ENCODE peak calls at places on chromosomes 5 and 9, in nine cellular contexts. R is H1, A is A549, F is fibroblast of lung, Q is lung, P is kidney epithelial cell, H is tibial nerve, E is AG09309, G is GM13977. I is an unnamed sample.

GRCh38 chr5:176371621-176372539 is 6.6 kb downstream of the ARL10 start:
- DNase-seq in R (no peak), A (no peak), F (no peak), Q (no peak), P (no peak), H (no peak), E (no peak), G (no peak), I (no peak)

GRCh38 chr5:96896806-96897205 is 20.5 kb downstream of the ERAP2 start:
- DNase-seq in R (no peak), A (no peak), F (no peak), Q (no peak), P (no peak), H (no peak), E (no peak), G (peak), I (peak)

GRCh38 chr9:123996731-123997421 is 14.7 kb upstream of the LHX2 start:
- DNase-seq in R (no peak), A (no peak), F (no peak), Q (peak), P (no peak), H (no peak), E (no peak), G (peak), I (peak)

GRCh38 chr9:98285446-98285845 is 30.0 kb upstream of the TBC1D2 start:
- DNase-seq in R (no peak), A (no peak), F (no peak), Q (no peak), P (no peak), H (no peak), E (no peak), G (no peak), I (no peak)

GRCh38 chr5:124655943-124656459 is 90.4 kb downstream of the ZNF608 start:
- DNase-seq in R (no peak), A (peak), F (peak), Q (peak), P (peak), H (no peak), E (no peak), G (no peak), I (no peak)

GRCh38 chr9:110058304-110058953 is 149.5 kb downstream of the C9orf152 start:
- DNase-seq in R (peak), A (peak), F (peak), Q (peak), P (no peak), H (no peak), E (no peak), G (peak), I (peak)

GRCh38 chr5:11563822-11564221 is 340.4 kb downstream of the CTNND2 start:
- DNase-seq in R (no peak), A (no peak), F (no peak), Q (no peak), P (no peak), H (no peak), E (no peak), G (no peak), I (no peak)

GRCh38 chr5:119347574-119347973 is 8.2 kb upstream of the TNFAIP8 start:
- DNase-seq in R (no peak), A (no peak), F (no peak), Q (no peak), P (peak), H (no peak), E (no peak), G (no peak), I (no peak)

GRCh38 chr5:90939208-90939607 is 380.6 kb downstream of the ADGRV1 start:
- DNase-seq in R (no peak), A (no peak), F (no peak), Q (no peak), P (no peak), H (no peak), E (no peak), G (no peak), I (no peak)

GRCh38 chr5:10581867-10582511 is 18.1 kb downstream of the ANKRD33B start:
- DNase-seq in R (no peak), A (no peak), F (peak), Q (no peak), P (no peak), H (no peak), E (no peak), G (no peak), I (no peak)

GRCh38 chr5:57408714-57409113 is 73.9 kb downstream of the ACTBL2 start:
- DNase-seq in R (no peak), A (no peak), F (peak), Q (no peak), P (no peak), H (no peak), E (no peak), G (no peak), I (no peak)

GRCh38 chr5:9009931-9010652 is 535.8 kb downstream of the SEMA5A start:
- DNase-seq in R (no peak), A (no peak), F (peak), Q (no peak), P (no peak), H (no peak), E (peak), G (no peak), I (no peak)
- TF ChIP-seq CTCF in R (no peak), A (no peak), F (no peak), Q (no peak), P (no peak), H (no peak), E (no peak), G (no peak), I (no peak)

GRCh38 chr5:178522361-178522760 is 67.8 kb downstream of the COL23A1 start:
- DNase-seq in R (no peak), A (no peak), F (no peak), Q (no peak), P (no peak), H (no peak), E (no peak), G (no peak), I (no peak)
- TF ChIP-seq CTCF in R (no peak), A (no peak), F (no peak), Q (no peak), P (no peak), H (no peak), E (no peak), G (no peak), I (no peak)

DNA sequence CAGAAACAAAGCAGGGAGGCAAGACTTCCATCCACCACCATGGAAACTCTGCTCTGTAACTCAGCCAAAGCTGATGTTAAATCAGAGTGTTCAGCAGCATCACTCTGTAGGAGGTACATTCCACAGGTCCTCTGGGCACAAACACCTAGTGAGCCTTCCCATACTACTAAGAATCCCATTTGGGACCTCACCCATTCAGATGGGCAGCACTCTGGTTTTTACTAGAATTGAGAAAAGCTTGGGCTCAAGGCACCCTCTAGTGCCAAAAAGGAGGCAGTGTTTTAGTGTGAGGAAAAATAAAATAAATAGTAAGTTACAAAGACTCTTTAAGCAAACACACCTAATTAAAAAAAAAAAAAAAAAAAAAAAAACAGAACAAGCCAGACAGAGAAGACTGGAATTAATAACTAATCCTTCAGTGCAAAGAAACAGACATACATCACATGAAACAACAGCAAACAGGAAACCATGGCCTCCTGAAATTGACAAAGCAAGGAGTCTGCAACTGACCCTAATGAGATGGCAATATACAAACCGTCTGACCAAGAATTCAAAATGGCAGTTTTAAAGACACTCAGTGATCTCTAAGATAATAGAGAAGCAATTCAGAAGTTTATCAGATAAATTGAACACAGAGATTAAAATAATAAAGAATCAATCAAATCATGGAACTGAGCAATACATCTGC is 159.5 kb downstream of the GNA14 start:
- DNase-seq in R (no peak), A (peak), F (peak), Q (no peak), P (no peak), H (no peak), E (no peak), G (peak), I (peak)
- TF ChIP-seq CTCF in R (peak), A (peak), F (peak), Q (no peak), P (peak), H (no peak), E (peak), G (peak), I (peak)

GRCh38 chr9:71001780-71002386 is 119.5 kb downstream of the TRPM3 start:
- DNase-seq in R (peak), A (peak), F (peak), Q (peak), P (peak), H (no peak), E (peak), G (peak), I (peak)
- TF ChIP-seq CTCF in R (peak), A (peak), F (peak), Q (no peak), P (peak), H (no peak), E (peak), G (peak), I (no peak)

GRCh38 chr9:105129731-105130130 is 114.7 kb upstream of the SLC44A1 start:
- DNase-seq in R (no peak), A (no peak), F (no peak), Q (no peak), P (no peak), H (no peak), E (no peak), G (no peak), I (no peak)

GRCh38 chr9:105126233-105126632 is 118.2 kb upstream of the SLC44A1 start:
- DNase-seq in R (no peak), A (no peak), F (no peak), Q (no peak), P (no peak), H (no peak), E (no peak), G (no peak), I (no peak)

GRCh38 chr9:105128908-105129307 is 115.5 kb upstream of the SLC44A1 start:
- DNase-seq in R (no peak), A (no peak), F (no peak), Q (no peak), P (no peak), H (no peak), E (no peak), G (no peak), I (no peak)

GRCh38 chr9:105132006-105132405 is 112.4 kb upstream of the SLC44A1 start:
- DNase-seq in R (no peak), A (no peak), F (no peak), Q (no peak), P (no peak), H (no peak), E (no peak), G (no peak), I (no peak)

DNA sequence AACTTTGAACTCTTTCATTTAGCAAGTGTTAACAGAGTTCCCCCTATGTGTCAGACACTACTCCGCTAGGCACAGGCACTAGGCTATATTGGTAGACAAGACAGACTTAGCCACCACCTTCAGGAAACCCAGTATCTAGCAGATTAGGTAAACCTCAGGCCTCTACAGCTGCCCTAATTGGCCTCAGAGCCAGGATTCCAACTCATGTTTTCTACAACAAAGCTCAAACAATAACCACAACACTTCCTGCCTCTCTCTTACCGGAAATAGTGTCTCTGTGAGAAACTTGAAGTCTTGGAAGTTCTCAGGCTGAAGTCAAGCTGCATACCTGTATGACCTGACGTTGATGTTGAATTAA is 116.6 kb upstream of the SLC44A1 start:
- DNase-seq in R (no peak), A (no peak), F (no peak), Q (no peak), P (peak), H (no peak), E (no peak), G (peak), I (peak)
- TF ChIP-seq CTCF in R (no peak), A (no peak), F (no peak), Q (no peak), P (no peak), H (no peak), E (no peak), G (no peak), I (no peak)

DNA sequence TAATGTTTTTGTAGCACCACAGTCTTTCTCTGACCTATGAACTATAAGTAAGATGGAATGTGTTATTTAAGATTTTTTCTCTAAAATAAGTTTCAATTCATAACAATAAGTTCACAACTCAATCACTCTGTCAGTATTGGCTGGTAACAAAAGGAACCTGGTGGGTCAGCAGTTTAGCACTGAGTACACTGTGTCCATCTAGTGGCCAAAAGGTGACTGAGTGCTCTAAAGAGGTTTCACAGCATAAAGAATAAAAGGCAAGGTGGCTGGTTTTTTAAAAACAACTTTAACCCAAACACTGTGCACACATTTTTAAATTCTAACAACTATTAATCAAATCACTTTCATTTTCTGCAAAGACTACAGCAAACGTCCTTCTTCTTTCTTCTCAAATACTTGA is 443.3 kb downstream of the PDE4D start:
- DNase-seq in R (no peak), A (peak), F (no peak), Q (no peak), P (no peak), H (no peak), E (no peak), G (peak), I (no peak)
- TF ChIP-seq CTCF in R (peak), A (peak), F (no peak), Q (no peak), P (peak), H (no peak), E (peak), G (peak), I (no peak)

GRCh38 chr9:99822096-99822595 is 461 bp downstream of the NR4A3 start:
- DNase-seq in R (no peak), A (no peak), F (no peak), Q (no peak), P (no peak), H (no peak), E (no peak), G (no peak), I (no peak)
- TF ChIP-seq CTCF in R (no peak), A (no peak), F (no peak), Q (no peak), P (no peak), H (no peak), E (no peak), G (no peak), I (no peak)

GRCh38 chr9:137575725-137576411 is 2.9 kb downstream of the DPH7 start:
- DNase-seq in R (no peak), A (no peak), F (no peak), Q (no peak), P (no peak), H (no peak), E (no peak), G (no peak), I (no peak)
- TF ChIP-seq CTCF in R (no peak), A (no peak), F (no peak), Q (no peak), P (no peak), H (no peak), E (no peak), G (no peak), I (no peak)

I was measured in activated CD8-positive, alpha-beta T cell treated with anti-CD3 and anti-CD28 coated beads for 36 hours.